ENCODE peak calls at places on chromosomes 11 and 22, in seven cellular contexts. D is sigmoid colon, I is suprapubic skin, C is GM12892, U is stomach, W is K562, F is HCT116. G is an unnamed sample.

GRCh38 chr11:35619030-35619753 is 932 bp downstream of the FJX1 start:
- DNase-seq in D (peak; percentile 67), I (peak; percentile 65), C (peak; percentile 41), U (no peak), W (peak; percentile 25), F (no peak), G (no peak)

GRCh38 chr22:21455334-21456089 is 11.7 kb upstream of the TMEM191C start:
- DNase-seq in D (peak; percentile 59), I (peak; percentile 47), C (no peak), U (no peak), W (no peak), F (no peak), G (peak; percentile 46)

GRCh38 chr11:12150831-12151382 is 40.5 kb downstream of the MICAL2 start:
- DNase-seq in D (no peak), I (peak; percentile 8), C (no peak), U (no peak), W (peak; percentile 77), F (no peak), G (no peak)

GRCh38 chr11:106585061-106585460 is 433.2 kb downstream of the GUCY1A2 start:
- DNase-seq in D (no peak), I (no peak), C (no peak), U (no peak), W (no peak), F (no peak), G (no peak)

GRCh38 chr11:74673956-74674355 is 57.3 kb downstream of the CHRDL2 start:
- DNase-seq in D (no peak), I (no peak), C (no peak), U (no peak), W (no peak), F (no peak), G (peak; percentile 25)

GRCh38 chr11:3225159-3225758 is 6.6 kb upstream of the MRGPRG start:
- DNase-seq in D (peak; percentile 58), I (peak; percentile 59), C (peak; percentile 7), U (no peak), W (no peak), F (no peak), G (no peak)

GRCh38 chr11:78647986-78648875 is 73.6 kb upstream of the NARS2 start:
- DNase-seq in D (no peak), I (no peak), C (no peak), U (no peak), W (no peak), F (no peak), G (no peak)

GRCh38 chr11:107050126-107050525 is 31.9 kb upstream of the GUCY1A2 start:
- DNase-seq in D (no peak), I (no peak), C (no peak), U (no peak), W (no peak), F (no peak), G (no peak)

GRCh38 chr11:96567667-96568066 is 177.9 kb downstream of the JRKL start:
- DNase-seq in D (no peak), I (no peak), C (no peak), U (no peak), W (no peak), F (no peak), G (no peak)

GRCh38 chr22:20008221-20008995 is 8.2 kb downstream of the ARVCF start:
- DNase-seq in D (no peak), I (no peak), C (no peak), U (no peak), W (no peak), F (no peak), G (no peak)

GRCh38 chr11:117591316-117592039 is 205.5 kb downstream of the DSCAML1 start:
- DNase-seq in D (peak; percentile 26), I (peak; percentile 47), C (no peak), U (no peak), W (no peak), F (no peak), G (peak; percentile 33)

GRCh38 chr11:33475999-33476398 is 218.8 kb downstream of the HIPK3 start:
- DNase-seq in D (no peak), I (no peak), C (no peak), U (peak; percentile 29), W (peak; percentile 2), F (no peak), G (no peak)

GRCh38 chr11:117816846-117817212 is 7.7 kb downstream of the FXYD2 start:
- DNase-seq in D (no peak), I (no peak), C (no peak), U (no peak), W (no peak), F (no peak), G (no peak)

GRCh38 chr11:76152086-76152658 is 54.1 kb downstream of the WNT11 start:
- DNase-seq in D (peak; percentile 93), I (peak; percentile 92), C (peak; percentile 91), U (peak; percentile 90), W (peak; percentile 92), F (peak; percentile 57), G (peak; percentile 84)

GRCh38 chr22:38504731-38505594 is 1.1 kb downstream of the DDX17 start:
- DNase-seq in D (peak; percentile 78), I (no peak), C (peak; percentile 24), U (peak; percentile 63), W (peak; percentile 83), F (no peak), G (no peak)

GRCh38 chr22:31228425-31228824 is 16.3 kb downstream of the LIMK2 start:
- DNase-seq in D (no peak), I (no peak), C (no peak), U (no peak), W (no peak), F (no peak), G (no peak)

GRCh38 chr22:49815641-49816071 is 12.0 kb downstream of the BRD1 start:
- DNase-seq in D (no peak), I (no peak), C (no peak), U (peak; percentile 58), W (no peak), F (no peak), G (no peak)

GRCh38 chr22:35539910-35540599 is 576 bp upstream of the RASD2 start:
- DNase-seq in D (peak; percentile 81), I (no peak), C (peak; percentile 85), U (peak; percentile 66), W (peak; percentile 55), F (no peak), G (no peak)

GRCh38 chr11:118895093-118896039 is 11.7 kb downstream of the CXCR5 start:
- DNase-seq in D (no peak), I (no peak), C (peak; percentile 76), U (no peak), W (no peak), F (no peak), G (no peak)

GRCh38 chr22:39927544-39927943 is 26.7 kb downstream of the GRAP2 start:
- DNase-seq in D (no peak), I (no peak), C (no peak), U (no peak), W (peak; percentile 68), F (no peak), G (no peak)

GRCh38 chr11:35165416-35166368 is 26.7 kb downstream of the CD44 start:
- DNase-seq in D (no peak), I (no peak), C (no peak), U (peak; percentile 46), W (no peak), F (no peak), G (no peak)

GRCh38 chr11:108970221-108970991 is 305.5 kb downstream of the DDX10 start:
- DNase-seq in D (no peak), I (no peak), C (no peak), U (no peak), W (no peak), F (no peak), G (no peak)

GRCh38 chr11:108966978-108967377 is 302.1 kb downstream of the DDX10 start:
- DNase-seq in D (no peak), I (no peak), C (no peak), U (no peak), W (no peak), F (no peak), G (no peak)

GRCh38 chr11:108965602-108966001 is 300.7 kb downstream of the DDX10 start:
- DNase-seq in D (no peak), I (no peak), C (no peak), U (no peak), W (no peak), F (no peak), G (no peak)

GRCh38 chr11:108966206-108966605 is 301.3 kb downstream of the DDX10 start:
- DNase-seq in D (no peak), I (no peak), C (no peak), U (no peak), W (no peak), F (no peak), G (no peak)

GRCh38 chr11:108967571-108967970 is 302.7 kb downstream of the DDX10 start:
- DNase-seq in D (peak; percentile 65), I (no peak), C (no peak), U (no peak), W (no peak), F (no peak), G (no peak)
- TF ChIP-seq POLR2AphosphoS5 in D (peak; percentile 67), I (no peak), C (no peak), U (peak; percentile 88), W (no peak), F (no peak), G (no peak)

GRCh38 chr11:22829231-22830081 is at the start of gene SVIP:
- DNase-seq in D (peak; percentile 96), I (peak; percentile 95), C (peak; percentile 52), U (peak; percentile 98), W (peak; percentile 96), F (peak; percentile 87), G (peak; percentile 94)
- TF ChIP-seq POLR2A in D (peak; percentile 47), I (peak; percentile 53), C (peak; percentile 84), U (no peak), W (peak; percentile 84), F (peak; percentile 26), G (peak; percentile 61)

GRCh38 chr22:28768701-28769393 is 3.6 kb upstream of the CCDC117 start:
- DNase-seq in D (no peak), I (no peak), C (no peak), U (no peak), W (no peak), F (no peak), G (no peak)
- TF ChIP-seq POLR2AphosphoS5 in D (no peak), I (no peak), C (no peak), U (no peak), W (no peak), F (no peak), G (no peak)

DNA sequence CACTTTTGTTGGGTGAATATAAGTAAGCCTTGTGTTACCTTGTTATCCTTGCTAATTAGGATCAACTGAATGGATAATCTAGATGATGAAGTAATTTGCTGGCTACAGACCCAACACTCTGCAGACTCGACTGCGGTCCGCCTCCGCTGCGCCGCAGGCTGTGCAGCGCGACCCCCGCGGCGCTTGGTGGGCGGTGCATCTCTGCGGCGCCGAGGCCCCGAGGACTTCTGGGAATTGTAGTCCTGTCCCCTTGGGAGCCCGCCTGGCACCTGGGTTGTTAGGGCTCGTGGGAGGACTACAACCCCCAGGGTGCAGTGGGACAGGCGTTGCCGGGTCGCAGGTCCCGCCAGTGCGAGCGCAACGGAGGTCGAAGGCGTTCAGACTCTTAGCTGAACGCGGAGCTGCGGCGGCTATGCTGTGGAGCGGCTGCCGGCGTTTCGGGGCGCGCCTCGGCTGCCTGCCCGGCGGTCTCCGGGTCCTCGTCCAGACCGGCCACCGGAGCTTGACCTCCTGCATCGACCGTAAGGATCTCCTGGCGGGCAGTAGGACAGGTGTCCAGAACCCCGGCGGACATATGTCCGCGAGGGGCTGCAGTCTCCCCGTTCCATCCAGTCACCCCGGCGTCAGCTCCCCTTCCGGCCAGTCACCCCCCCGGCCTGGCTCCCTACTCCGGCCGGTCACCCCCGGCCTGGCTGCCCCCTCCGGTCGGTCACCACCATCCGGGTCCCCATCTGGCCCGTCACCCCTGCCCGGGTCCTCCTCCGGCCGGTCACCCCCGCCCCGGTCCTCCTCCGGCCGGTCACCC is at the start of the genes ACAD8 and THYN1:
- DNase-seq in D (peak; percentile 99), I (peak; percentile 98), C (peak; percentile 96), U (peak; percentile 97), W (peak; percentile 97), F (peak; percentile 90), G (peak; percentile 95)
- TF ChIP-seq POLR2A in D (peak; percentile 83), I (no peak), C (peak; percentile 79), U (no peak), W (peak; percentile 74), F (peak; percentile 86), G (peak; percentile 24)

GRCh38 chr11:70687716-70688115 is 289.4 kb downstream of the CTTN start:
- DNase-seq in D (no peak), I (no peak), C (no peak), U (no peak), W (no peak), F (no peak), G (no peak)
- TF ChIP-seq POLR2AphosphoS5 in D (no peak), I (no peak), C (no peak), U (no peak), W (no peak), F (no peak), G (no peak)

G was measured in breast epithelium.